ENCODE peak calls at places on chromosomes 1 and 21, in ten cellular contexts. One of them, this sample, is unnamed.
A peak's percentile ranks its signal among the peaks of the same experiment; 100 is the strongest.

GRCh38 chr1:212514056-212514614 is 81.4 kb downstream of the NENF start:
- DNase-seq in mesothelial cell of epicardium: no peak
- DNase-seq in lower lobe of right lung: peak; percentile 60
- DNase-seq in CD4-positive, alpha-beta T cell: no peak
- DNase-seq in uterus: no peak
- DNase-seq in NCI-H2171: peak; percentile 12
- DNase-seq in kidney glomerular epithelial cell: peak; percentile 54
- DNase-seq in fibroblast of villous mesenchyme: peak; percentile 19
- DNase-seq in RWPE1: no peak
- DNase-seq in endothelial cell of umbilical vein: no peak
- DNase-seq in this sample: peak; percentile 41

GRCh38 chr1:51131185-51131584 is 29.2 kb downstream of the C1orf185 start:
- DNase-seq in mesothelial cell of epicardium: no peak
- DNase-seq in lower lobe of right lung: no peak
- DNase-seq in CD4-positive, alpha-beta T cell: no peak
- DNase-seq in uterus: no peak
- DNase-seq in NCI-H2171: no peak
- DNase-seq in kidney glomerular epithelial cell: no peak
- DNase-seq in fibroblast of villous mesenchyme: no peak
- DNase-seq in RWPE1: no peak
- DNase-seq in endothelial cell of umbilical vein: no peak
- DNase-seq in this sample: no peak

GRCh38 chr1:244207042-244207934 is 156.2 kb downstream of the ZBTB18 start:
- DNase-seq in mesothelial cell of epicardium: no peak
- DNase-seq in lower lobe of right lung: no peak
- DNase-seq in CD4-positive, alpha-beta T cell: no peak
- DNase-seq in uterus: peak; percentile 46
- DNase-seq in NCI-H2171: no peak
- DNase-seq in kidney glomerular epithelial cell: no peak
- DNase-seq in fibroblast of villous mesenchyme: peak; percentile 52
- DNase-seq in RWPE1: no peak
- DNase-seq in endothelial cell of umbilical vein: peak; percentile 13
- DNase-seq in this sample: peak; percentile 37

GRCh38 chr21:44658913-44659595 is 1.3 kb downstream of the KRTAP12-3 start:
- DNase-seq in mesothelial cell of epicardium: peak; percentile 13
- DNase-seq in lower lobe of right lung: no peak
- DNase-seq in CD4-positive, alpha-beta T cell: no peak
- DNase-seq in uterus: no peak
- DNase-seq in NCI-H2171: no peak
- DNase-seq in kidney glomerular epithelial cell: no peak
- DNase-seq in fibroblast of villous mesenchyme: no peak
- DNase-seq in RWPE1: no peak
- DNase-seq in endothelial cell of umbilical vein: no peak
- DNase-seq in this sample: no peak

GRCh38 chr1:91575909-91576519 is 75.4 kb downstream of the CDC7 start:
- DNase-seq in mesothelial cell of epicardium: no peak
- DNase-seq in lower lobe of right lung: no peak
- DNase-seq in CD4-positive, alpha-beta T cell: no peak
- DNase-seq in uterus: no peak
- DNase-seq in NCI-H2171: no peak
- DNase-seq in kidney glomerular epithelial cell: no peak
- DNase-seq in fibroblast of villous mesenchyme: no peak
- DNase-seq in RWPE1: no peak
- DNase-seq in endothelial cell of umbilical vein: peak; percentile 29
- DNase-seq in this sample: no peak

GRCh38 chr1:226404063-226404903 is 3.6 kb downstream of the PARP1 start:
- DNase-seq in mesothelial cell of epicardium: no peak
- DNase-seq in lower lobe of right lung: no peak
- DNase-seq in CD4-positive, alpha-beta T cell: no peak
- DNase-seq in uterus: no peak
- DNase-seq in NCI-H2171: no peak
- DNase-seq in kidney glomerular epithelial cell: no peak
- DNase-seq in fibroblast of villous mesenchyme: peak; percentile 47
- DNase-seq in RWPE1: no peak
- DNase-seq in endothelial cell of umbilical vein: no peak
- DNase-seq in this sample: no peak

GRCh38 chr1:116334015-116334547 is 39.0 kb upstream of the ATP1A1 start:
- DNase-seq in mesothelial cell of epicardium: no peak
- DNase-seq in lower lobe of right lung: peak; percentile 56
- DNase-seq in CD4-positive, alpha-beta T cell: no peak
- DNase-seq in uterus: no peak
- DNase-seq in NCI-H2171: no peak
- DNase-seq in kidney glomerular epithelial cell: no peak
- DNase-seq in fibroblast of villous mesenchyme: peak; percentile 69
- DNase-seq in RWPE1: peak; percentile 31
- DNase-seq in endothelial cell of umbilical vein: peak; percentile 49
- DNase-seq in this sample: peak; percentile 51

GRCh38 chr1:157357111-157357510 is 195.2 kb downstream of the FCRL5 start:
- DNase-seq in mesothelial cell of epicardium: no peak
- DNase-seq in lower lobe of right lung: no peak
- DNase-seq in CD4-positive, alpha-beta T cell: no peak
- DNase-seq in uterus: no peak
- DNase-seq in NCI-H2171: no peak
- DNase-seq in kidney glomerular epithelial cell: no peak
- DNase-seq in fibroblast of villous mesenchyme: no peak
- DNase-seq in RWPE1: no peak
- DNase-seq in endothelial cell of umbilical vein: no peak
- DNase-seq in this sample: no peak

GRCh38 chr1:36950588-36950987 is 83.7 kb downstream of the GRIK3 start:
- DNase-seq in mesothelial cell of epicardium: no peak
- DNase-seq in lower lobe of right lung: no peak
- DNase-seq in CD4-positive, alpha-beta T cell: no peak
- DNase-seq in uterus: no peak
- DNase-seq in NCI-H2171: no peak
- DNase-seq in kidney glomerular epithelial cell: no peak
- DNase-seq in fibroblast of villous mesenchyme: no peak
- DNase-seq in RWPE1: no peak
- DNase-seq in endothelial cell of umbilical vein: no peak
- DNase-seq in this sample: no peak

GRCh38 chr1:159591981-159592380 is 4.4 kb downstream of the APCS start:
- DNase-seq in mesothelial cell of epicardium: no peak
- DNase-seq in lower lobe of right lung: no peak
- DNase-seq in CD4-positive, alpha-beta T cell: no peak
- DNase-seq in uterus: no peak
- DNase-seq in NCI-H2171: no peak
- DNase-seq in kidney glomerular epithelial cell: no peak
- DNase-seq in fibroblast of villous mesenchyme: no peak
- DNase-seq in RWPE1: no peak
- DNase-seq in endothelial cell of umbilical vein: no peak
- DNase-seq in this sample: no peak

GRCh38 chr1:44500181-44501021 is 95.3 kb downstream of the RNF220 start:
- DNase-seq in mesothelial cell of epicardium: peak; percentile 40
- DNase-seq in lower lobe of right lung: no peak
- DNase-seq in CD4-positive, alpha-beta T cell: no peak
- DNase-seq in uterus: no peak
- DNase-seq in NCI-H2171: no peak
- DNase-seq in kidney glomerular epithelial cell: no peak
- DNase-seq in fibroblast of villous mesenchyme: peak; percentile 41
- DNase-seq in RWPE1: no peak
- DNase-seq in endothelial cell of umbilical vein: peak; percentile 59
- DNase-seq in this sample: no peak

GRCh38 chr1:152630596-152630995 is 7.7 kb upstream of the LCE3A start:
- DNase-seq in mesothelial cell of epicardium: no peak
- DNase-seq in lower lobe of right lung: no peak
- DNase-seq in CD4-positive, alpha-beta T cell: no peak
- DNase-seq in uterus: no peak
- DNase-seq in NCI-H2171: no peak
- DNase-seq in kidney glomerular epithelial cell: no peak
- DNase-seq in fibroblast of villous mesenchyme: no peak
- DNase-seq in RWPE1: no peak
- DNase-seq in endothelial cell of umbilical vein: no peak
- DNase-seq in this sample: no peak

GRCh38 chr1:201385299-201385891 is 7.9 kb upstream of the TNNT2 start:
- DNase-seq in mesothelial cell of epicardium: peak; percentile 77
- DNase-seq in lower lobe of right lung: peak; percentile 76
- DNase-seq in CD4-positive, alpha-beta T cell: no peak
- DNase-seq in uterus: no peak
- DNase-seq in NCI-H2171: no peak
- DNase-seq in kidney glomerular epithelial cell: peak; percentile 61
- DNase-seq in fibroblast of villous mesenchyme: peak; percentile 14
- DNase-seq in RWPE1: peak; percentile 89
- DNase-seq in endothelial cell of umbilical vein: peak; percentile 23
- DNase-seq in this sample: no peak

GRCh38 chr1:185440877-185441276 is 123.8 kb upstream of the IVNS1ABP start:
- DNase-seq in mesothelial cell of epicardium: no peak
- DNase-seq in lower lobe of right lung: no peak
- DNase-seq in CD4-positive, alpha-beta T cell: no peak
- DNase-seq in uterus: no peak
- DNase-seq in NCI-H2171: no peak
- DNase-seq in kidney glomerular epithelial cell: peak; percentile 97
- DNase-seq in fibroblast of villous mesenchyme: peak; percentile 38
- DNase-seq in RWPE1: no peak
- DNase-seq in endothelial cell of umbilical vein: no peak
- DNase-seq in this sample: no peak

GRCh38 chr1:176696109-176696508 is 233.1 kb downstream of the PAPPA2 start:
- DNase-seq in mesothelial cell of epicardium: no peak
- DNase-seq in lower lobe of right lung: peak; percentile 48
- DNase-seq in CD4-positive, alpha-beta T cell: no peak
- DNase-seq in uterus: no peak
- DNase-seq in NCI-H2171: no peak
- DNase-seq in kidney glomerular epithelial cell: peak; percentile 82
- DNase-seq in fibroblast of villous mesenchyme: peak; percentile 10
- DNase-seq in RWPE1: peak; percentile 64
- DNase-seq in endothelial cell of umbilical vein: no peak
- DNase-seq in this sample: no peak

GRCh38 chr1:20233394-20233793 is 47.1 kb upstream of the PLA2G2C start:
- DNase-seq in mesothelial cell of epicardium: no peak
- DNase-seq in lower lobe of right lung: no peak
- DNase-seq in CD4-positive, alpha-beta T cell: no peak
- DNase-seq in uterus: no peak
- DNase-seq in NCI-H2171: peak; percentile 30
- DNase-seq in kidney glomerular epithelial cell: no peak
- DNase-seq in fibroblast of villous mesenchyme: peak; percentile 21
- DNase-seq in RWPE1: peak; percentile 20
- DNase-seq in endothelial cell of umbilical vein: peak; percentile 37
- DNase-seq in this sample: no peak

GRCh38 chr1:196951711-196952394 is 8.3 kb downstream of the CFHR2 start:
- DNase-seq in mesothelial cell of epicardium: no peak
- DNase-seq in lower lobe of right lung: no peak
- DNase-seq in CD4-positive, alpha-beta T cell: no peak
- DNase-seq in uterus: no peak
- DNase-seq in NCI-H2171: no peak
- DNase-seq in kidney glomerular epithelial cell: no peak
- DNase-seq in fibroblast of villous mesenchyme: no peak
- DNase-seq in RWPE1: no peak
- DNase-seq in endothelial cell of umbilical vein: no peak
- DNase-seq in this sample: no peak

GRCh38 chr1:239765163-239765562 is 326.5 kb upstream of the FMN2 start:
- DNase-seq in mesothelial cell of epicardium: no peak
- DNase-seq in lower lobe of right lung: no peak
- DNase-seq in CD4-positive, alpha-beta T cell: no peak
- DNase-seq in uterus: no peak
- DNase-seq in NCI-H2171: no peak
- DNase-seq in kidney glomerular epithelial cell: no peak
- DNase-seq in fibroblast of villous mesenchyme: no peak
- DNase-seq in RWPE1: no peak
- DNase-seq in endothelial cell of umbilical vein: no peak
- DNase-seq in this sample: no peak

GRCh38 chr1:49323925-49324540 is 547.3 kb upstream of the BEND5 start:
- DNase-seq in mesothelial cell of epicardium: no peak
- DNase-seq in lower lobe of right lung: no peak
- DNase-seq in CD4-positive, alpha-beta T cell: no peak
- DNase-seq in uterus: no peak
- DNase-seq in NCI-H2171: no peak
- DNase-seq in kidney glomerular epithelial cell: no peak
- DNase-seq in fibroblast of villous mesenchyme: no peak
- DNase-seq in RWPE1: no peak
- DNase-seq in endothelial cell of umbilical vein: no peak
- DNase-seq in this sample: no peak

GRCh38 chr1:87150143-87150542 is 178.5 kb upstream of the LMO4 start:
- DNase-seq in mesothelial cell of epicardium: no peak
- DNase-seq in lower lobe of right lung: no peak
- DNase-seq in CD4-positive, alpha-beta T cell: no peak
- DNase-seq in uterus: no peak
- DNase-seq in NCI-H2171: no peak
- DNase-seq in kidney glomerular epithelial cell: no peak
- DNase-seq in fibroblast of villous mesenchyme: no peak
- DNase-seq in RWPE1: no peak
- DNase-seq in endothelial cell of umbilical vein: peak; percentile 76
- DNase-seq in this sample: no peak

GRCh38 chr21:29172282-29172681 is 41.8 kb downstream of the MAP3K7CL start:
- DNase-seq in mesothelial cell of epicardium: no peak
- DNase-seq in lower lobe of right lung: no peak
- DNase-seq in CD4-positive, alpha-beta T cell: no peak
- DNase-seq in uterus: no peak
- DNase-seq in NCI-H2171: no peak
- DNase-seq in kidney glomerular epithelial cell: no peak
- DNase-seq in fibroblast of villous mesenchyme: no peak
- DNase-seq in RWPE1: no peak
- DNase-seq in endothelial cell of umbilical vein: peak; percentile 70
- DNase-seq in this sample: no peak

GRCh38 chr1:51330331-51331201 is at the start of gene TTC39A:
- DNase-seq in mesothelial cell of epicardium: no peak
- DNase-seq in lower lobe of right lung: no peak
- DNase-seq in CD4-positive, alpha-beta T cell: no peak
- DNase-seq in uterus: no peak
- DNase-seq in NCI-H2171: no peak
- DNase-seq in kidney glomerular epithelial cell: no peak
- DNase-seq in fibroblast of villous mesenchyme: no peak
- DNase-seq in RWPE1: no peak
- DNase-seq in endothelial cell of umbilical vein: no peak
- DNase-seq in this sample: no peak

This sample was measured in left ventricle myocardium inferior.